ENCODE peak calls at places on chromosome 1, in four cellular contexts. J is SK-N-SH, Q is K562, H is H1. L is an unnamed sample.

GRCh38 chr1:150973258-150973825 is 1.3 kb downstream of the CERS2 start:
- DNase-seq in H (peak; percentile 59), J (peak; percentile 58), Q (no peak), L (no peak)

GRCh38 chr1:54969879-54970278 is 10.5 kb upstream of the TMEM61 start:
- DNase-seq in J (no peak), Q (no peak), H (no peak), L (no peak)

GRCh38 chr1:27504588-27505419 is 14.8 kb upstream of the WASF2 start:
- DNase-seq in Q (peak; percentile 67), J (peak; percentile 71), H (peak; percentile 67), L (no peak)

GRCh38 chr1:238647877-238648276 is 738.5 kb upstream of the CHRM3 start:
- DNase-seq in Q (no peak), H (no peak), J (no peak), L (peak; percentile 93)

GRCh38 chr1:60160141-60160540 is 86.6 kb upstream of the C1orf87 start:
- DNase-seq in H (no peak), J (no peak), Q (no peak), L (no peak)

GRCh38 chr1:172138636-172139035 is 281.8 kb upstream of the C1orf105 start:
- DNase-seq in H (no peak), Q (no peak), J (no peak), L (no peak)

GRCh38 chr1:233883671-233884070 is 20.8 kb upstream of the SLC35F3 start:
- DNase-seq in J (no peak), H (no peak), Q (no peak), L (no peak)

GRCh38 chr1:230713915-230714764 is at the start of gene AGT:
- DNase-seq in H (no peak), Q (no peak), J (no peak), L (no peak)

GRCh38 chr1:200907611-200908097 is 13.0 kb downstream of the INAVA start:
- DNase-seq in J (no peak), Q (no peak), H (no peak), L (no peak)

GRCh38 chr1:207997486-207998268 is 86.8 kb upstream of the CD34 start:
- DNase-seq in J (peak; percentile 74), H (peak; percentile 72), Q (peak; percentile 75), L (peak; percentile 71)

GRCh38 chr1:69523032-69523431 is 44.7 kb upstream of the LRRC7 start:
- DNase-seq in H (no peak), Q (no peak), J (no peak), L (no peak)

GRCh38 chr1:169546087-169546995 is 39.9 kb downstream of the F5 start:
- DNase-seq in J (peak; percentile 14), H (no peak), Q (peak; percentile 33), L (peak; percentile 81)

GRCh38 chr1:28458237-28459228 is 47.3 kb upstream of the RCC1 start:
- DNase-seq in H (no peak), J (peak; percentile 35), Q (no peak), L (no peak)

GRCh38 chr1:58346076-58346435 is 200.5 kb downstream of the OMA1 start:
- DNase-seq in H (no peak), Q (no peak), J (no peak), L (no peak)

GRCh38 chr1:54967372-54967771 is 13.1 kb upstream of the TMEM61 start:
- DNase-seq in H (no peak), J (no peak), Q (no peak), L (no peak)

GRCh38 chr1:156276966-156277381 is 5.7 kb downstream of the SMG5 start:
- DNase-seq in J (no peak), Q (no peak), H (no peak), L (no peak)

GRCh38 chr1:61125263-61125662 is 42.9 kb downstream of the NFIA start:
- DNase-seq in J (no peak), H (no peak), Q (no peak), L (no peak)

GRCh38 chr1:16226495-16227179 is 10.3 kb downstream of the CPLANE2 start:
- DNase-seq in J (no peak), H (peak; percentile 94), Q (no peak), L (peak; percentile 61)

GRCh38 chr1:232810856-232811255 is 5.6 kb downstream of the MAP10 start:
- DNase-seq in Q (no peak), J (no peak), H (no peak), L (no peak)

GRCh38 chr1:2165636-2166035 is 28.9 kb downstream of the FAAP20 start:
- DNase-seq in H (no peak), J (no peak), Q (peak; percentile 52), L (no peak)

GRCh38 chr1:48109390-48110009 is 112.3 kb upstream of the TRABD2B start:
- DNase-seq in H (no peak), J (peak; percentile 36), Q (no peak), L (peak; percentile 73)

GRCh38 chr1:231359113-231359512 is 21.0 kb downstream of the SPRTN start:
- DNase-seq in J (no peak), Q (peak; percentile 16), H (no peak), L (no peak)

GRCh38 chr1:3529099-3529729 is 74.7 kb downstream of the ARHGEF16 start:
- DNase-seq in Q (no peak), H (no peak), J (no peak), L (no peak)

GRCh38 chr1:187264995-187265602 is 436.4 kb downstream of the PLA2G4A start:
- DNase-seq in J (peak; percentile 32), Q (no peak), H (no peak), L (peak; percentile 51)

GRCh38 chr1:231161711-231162299 is at the start of gene TRIM67:
- DNase-seq in J (peak; percentile 88), Q (no peak), H (peak; percentile 54), L (no peak)

GRCh38 chr1:12405325-12406217 is 175.7 kb downstream of the VPS13D start:
- DNase-seq in H (no peak), J (no peak), Q (peak; percentile 51), L (no peak)

GRCh38 chr1:234683127-234683855 is 73.3 kb upstream of the IRF2BP2 start:
- DNase-seq in J (no peak), Q (no peak), H (no peak), L (no peak)

GRCh38 chr1:231931846-231932454 is 305.4 kb downstream of the DISC1 start:
- DNase-seq in J (no peak), H (peak; percentile 83), Q (peak; percentile 75), L (peak; percentile 54)

GRCh38 chr1:168653567-168653966 is 75.4 kb downstream of the DPT start:
- DNase-seq in H (no peak), J (no peak), Q (no peak), L (no peak)

GRCh38 chr1:109890115-109890953 is 20.3 kb upstream of the CSF1 start:
- DNase-seq in H (no peak), J (no peak), Q (peak; percentile 69), L (no peak)

GRCh38 chr1:214537219-214537618 is 14.2 kb downstream of the PTPN14 start:
- DNase-seq in J (no peak), H (no peak), Q (no peak), L (no peak)

GRCh38 chr1:91450260-91450659 is 45.6 kb upstream of the HFM1 start:
- DNase-seq in Q (no peak), H (no peak), J (no peak), L (no peak)
- TF ChIP-seq YY1 in Q (no peak), H (no peak), J (no peak), L (no peak)

DNA sequence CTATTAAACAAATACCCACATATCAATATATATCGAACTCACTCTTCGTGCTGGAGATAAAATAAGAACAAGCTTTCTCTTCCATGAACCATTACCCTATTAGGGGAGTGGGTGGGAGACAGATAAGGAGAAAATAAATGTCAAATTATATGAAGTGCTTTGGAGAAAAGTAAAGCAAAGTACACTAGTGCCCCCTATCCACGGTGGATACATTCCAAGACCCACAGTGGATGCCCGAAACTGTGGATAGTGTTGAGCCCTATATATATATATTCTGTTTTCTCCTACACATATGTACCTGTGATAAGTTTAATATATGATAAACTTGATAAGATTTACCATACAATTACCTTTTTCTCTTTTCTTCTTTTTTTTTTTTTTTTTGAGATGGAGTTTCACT is 54.6 kb downstream of the FH start:
- DNase-seq in H (no peak), J (no peak), Q (no peak), L (no peak)
- TF ChIP-seq YY1 in H (no peak), J (no peak), Q (no peak), L (no peak)

GRCh38 chr1:198730952-198731351 is 92.1 kb downstream of the PTPRC start:
- DNase-seq in Q (no peak), H (no peak), J (no peak), L (no peak)

GRCh38 chr1:198729195-198729863 is 90.5 kb downstream of the PTPRC start:
- DNase-seq in Q (no peak), J (no peak), H (no peak), L (no peak)

DNA sequence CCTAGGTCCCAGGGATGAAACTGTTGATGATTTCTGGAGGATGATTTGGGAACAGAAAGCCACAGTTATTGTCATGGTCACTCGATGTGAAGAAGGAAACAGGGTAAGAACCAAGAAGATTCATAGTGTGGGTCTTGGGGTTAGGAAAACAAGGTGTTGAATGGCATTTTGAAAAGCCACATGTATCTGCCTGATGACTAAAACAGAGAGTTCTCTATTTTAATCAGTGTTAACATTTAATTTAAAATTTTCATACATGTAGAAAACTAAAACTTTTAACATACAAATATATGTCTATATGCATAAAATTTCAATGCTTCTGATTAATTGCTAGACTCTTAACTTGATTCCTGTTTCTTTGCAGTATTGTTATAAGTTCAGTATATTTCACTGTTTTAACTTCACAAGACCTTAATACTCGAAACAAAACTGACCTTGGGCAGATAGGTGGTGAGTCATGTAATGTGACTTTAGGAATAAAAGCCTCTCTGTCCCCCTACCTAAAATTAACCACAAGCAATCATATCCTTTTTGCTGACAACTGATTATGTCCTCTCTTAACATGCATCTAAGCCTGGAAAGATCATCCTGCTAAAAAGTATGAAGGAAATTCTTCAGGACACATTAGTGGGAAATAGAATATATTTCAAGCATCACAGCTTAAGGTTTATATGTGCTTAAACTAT is 95.6 kb downstream of the PTPRC start:
- DNase-seq in Q (no peak), J (no peak), H (no peak), L (no peak)
- TF ChIP-seq YY1 in Q (no peak), J (no peak), H (no peak), L (no peak)

GRCh38 chr1:5980314-5981008 is 11.8 kb downstream of the NPHP4 start:
- DNase-seq in H (peak; percentile 87), J (peak; percentile 84), Q (peak; percentile 76), L (no peak)
- TF ChIP-seq YY1 in H (no peak), J (no peak), Q (no peak), L (no peak)

GRCh38 chr1:209155556-209155955 is 428.0 kb upstream of the CAMK1G start:
- DNase-seq in J (no peak), H (no peak), Q (no peak), L (peak; percentile 84)

GRCh38 chr1:209153435-209153834 is 430.1 kb upstream of the CAMK1G start:
- DNase-seq in H (no peak), J (no peak), Q (no peak), L (no peak)

GRCh38 chr1:209154916-209155315 is 428.6 kb upstream of the CAMK1G start:
- DNase-seq in H (no peak), J (no peak), Q (no peak), L (no peak)

GRCh38 chr1:209150114-209150513 is 433.4 kb upstream of the CAMK1G start:
- DNase-seq in J (no peak), H (no peak), Q (no peak), L (peak; percentile 84)
- TF ChIP-seq YY1 in J (no peak), H (no peak), Q (no peak), L (no peak)

GRCh38 chr1:64041366-64042131 is 161.9 kb upstream of the UBE2U start:
- DNase-seq in Q (no peak), H (no peak), J (no peak), L (no peak)
- TF ChIP-seq YY1 in Q (no peak), H (no peak), J (no peak), L (no peak)

L was measured in NT2/D1.